ENCODE peak calls at places on chromosomes 16 and 17, in nine cellular contexts. J is PC-3; K is left lung; M is DMS 273 treated with DMSO at 0.1 percent for 48 hours; O is HFFc6; G is HEK293T; H is activated effector memory CD4-positive, alpha-beta T cell treated with anti-CD3 and anti-CD28 coated beads, Interleukin-2, amount 50 U/mL, for 16 hours; I is foreskin fibroblast; V is fibroblast of lung. U is an unnamed sample.

GRCh38 chr17:6701719-6702118 is 11.4 kb downstream of the SLC13A5 start:
- DNase-seq in G (peak; percentile 86), I (peak; percentile 37), K (no peak), V (no peak), M (no peak), H (peak; percentile 70), O (no peak), J (peak; percentile 48), U (no peak)

GRCh38 chr16:67529639-67530012 is 997 bp downstream of the RIPOR1 start:
- DNase-seq in O (no peak), K (no peak), I (peak; percentile 58), H (no peak), G (no peak), M (no peak), V (peak; percentile 25), J (no peak), U (no peak)

GRCh38 chr17:31888124-31888523 is 13.4 kb downstream of the UTP6 start:
- DNase-seq in K (no peak), G (no peak), O (no peak), H (peak; percentile 9), I (no peak), J (no peak), V (no peak), M (no peak), U (peak; percentile 58)

GRCh38 chr16:563072-563644 is 3.0 kb downstream of the PRR35 start:
- DNase-seq in V (no peak), O (no peak), J (no peak), I (no peak), M (no peak), H (no peak), G (no peak), K (no peak), U (no peak)

GRCh38 chr16:7990864-7991263 is 599.4 kb downstream of the TMEM114 start:
- DNase-seq in K (no peak), M (no peak), J (no peak), I (no peak), H (no peak), V (no peak), G (no peak), O (no peak), U (no peak)

GRCh38 chr17:47696717-47697642 is 3.0 kb downstream of the TBKBP1 start:
- DNase-seq in J (no peak), O (no peak), H (peak; percentile 62), M (no peak), G (no peak), I (no peak), V (no peak), K (peak; percentile 26), U (no peak)

GRCh38 chr17:15106540-15106939 is 158.6 kb downstream of the PMP22 start:
- DNase-seq in V (peak; percentile 51), M (no peak), J (peak; percentile 61), K (no peak), H (no peak), I (peak; percentile 31), O (peak; percentile 19), G (no peak), U (no peak)

GRCh38 chr16:180101-180920 is at the start of gene HBQ1:
- DNase-seq in M (no peak), O (no peak), J (no peak), H (peak; percentile 73), K (no peak), V (peak; percentile 24), G (peak; percentile 52), I (peak; percentile 63), U (peak; percentile 37)

GRCh38 chr17:73770115-73770848 is 126.0 kb upstream of the SDK2 start:
- DNase-seq in M (peak; percentile 95), J (peak; percentile 60), K (peak; percentile 70), G (peak; percentile 59), H (no peak), O (no peak), I (peak; percentile 49), V (peak; percentile 84), U (no peak)

GRCh38 chr16:89357460-89357859 is 132.9 kb downstream of the ANKRD11 start:
- DNase-seq in M (no peak), I (no peak), V (no peak), K (peak; percentile 64), O (no peak), J (no peak), H (no peak), G (no peak), U (no peak)